ENCODE peak calls at places on chromosomes 2 and 18, in nine cellular contexts. One of them, this sample, is unnamed.

GRCh38 chr2:44747794-44748193 is 193.7 kb upstream of the SIX3 start:
- DNase-seq in sigmoid colon: no peak
- DNase-seq in tibial nerve: no peak
- DNase-seq in K562: no peak
- DNase-seq in ovary: no peak
- DNase-seq in A549: no peak
- DNase-seq in HepG2: no peak
- DNase-seq in esophagus muscularis mucosa: no peak
- DNase-seq in transverse colon: no peak
- DNase-seq in this sample: no peak

GRCh38 chr2:45626387-45627010 is 15.4 kb upstream of the SRBD1 start:
- DNase-seq in ovary: no peak
- DNase-seq in transverse colon: no peak
- DNase-seq in A549: no peak
- DNase-seq in esophagus muscularis mucosa: no peak
- DNase-seq in sigmoid colon: no peak
- DNase-seq in K562: no peak
- DNase-seq in HepG2: no peak
- DNase-seq in tibial nerve: no peak
- DNase-seq in this sample: peak; percentile 50

GRCh38 chr2:179422037-179422643 is 157.5 kb upstream of the SESTD1 start:
- DNase-seq in A549: peak; percentile 6
- DNase-seq in K562: peak; percentile 15
- DNase-seq in tibial nerve: peak; percentile 87
- DNase-seq in ovary: peak; percentile 62
- DNase-seq in sigmoid colon: peak; percentile 82
- DNase-seq in esophagus muscularis mucosa: peak; percentile 93
- DNase-seq in HepG2: peak; percentile 75
- DNase-seq in transverse colon: peak; percentile 75
- DNase-seq in this sample: peak; percentile 80

GRCh38 chr2:176682278-176682677 is 413.0 kb downstream of the MTX2 start:
- DNase-seq in sigmoid colon: no peak
- DNase-seq in transverse colon: no peak
- DNase-seq in esophagus muscularis mucosa: no peak
- DNase-seq in tibial nerve: no peak
- DNase-seq in HepG2: no peak
- DNase-seq in ovary: no peak
- DNase-seq in A549: no peak
- DNase-seq in K562: no peak
- DNase-seq in this sample: no peak

GRCh38 chr2:31710121-31710520 is 129.4 kb upstream of the SRD5A2 start:
- DNase-seq in sigmoid colon: no peak
- DNase-seq in tibial nerve: no peak
- DNase-seq in esophagus muscularis mucosa: no peak
- DNase-seq in K562: no peak
- DNase-seq in HepG2: no peak
- DNase-seq in ovary: no peak
- DNase-seq in A549: no peak
- DNase-seq in transverse colon: no peak
- DNase-seq in this sample: no peak

GRCh38 chr2:231911381-231911780 is 14.8 kb downstream of the NPPC start:
- DNase-seq in sigmoid colon: peak; percentile 22
- DNase-seq in A549: no peak
- DNase-seq in ovary: no peak
- DNase-seq in HepG2: no peak
- DNase-seq in transverse colon: no peak
- DNase-seq in K562: no peak
- DNase-seq in tibial nerve: no peak
- DNase-seq in esophagus muscularis mucosa: no peak
- DNase-seq in this sample: no peak

GRCh38 chr18:44884446-44884845 is 203.8 kb downstream of the SETBP1 start:
- DNase-seq in transverse colon: no peak
- DNase-seq in A549: no peak
- DNase-seq in ovary: no peak
- DNase-seq in K562: no peak
- DNase-seq in HepG2: no peak
- DNase-seq in sigmoid colon: no peak
- DNase-seq in esophagus muscularis mucosa: no peak
- DNase-seq in tibial nerve: no peak
- DNase-seq in this sample: no peak

GRCh38 chr2:222241054-222241453 is 57.7 kb downstream of the PAX3 start:
- DNase-seq in tibial nerve: no peak
- DNase-seq in K562: no peak
- DNase-seq in A549: no peak
- DNase-seq in esophagus muscularis mucosa: no peak
- DNase-seq in transverse colon: no peak
- DNase-seq in HepG2: no peak
- DNase-seq in ovary: no peak
- DNase-seq in sigmoid colon: no peak
- DNase-seq in this sample: no peak

GRCh38 chr2:88829607-88830463 is 138.4 kb downstream of the RPIA start:
- DNase-seq in K562: no peak
- DNase-seq in A549: no peak
- DNase-seq in HepG2: no peak
- DNase-seq in esophagus muscularis mucosa: peak; percentile 79
- DNase-seq in tibial nerve: no peak
- DNase-seq in ovary: no peak
- DNase-seq in sigmoid colon: no peak
- DNase-seq in transverse colon: no peak
- DNase-seq in this sample: no peak

GRCh38 chr2:88099798-88100488 is 27.9 kb downstream of the FABP1 start:
- DNase-seq in HepG2: no peak
- DNase-seq in tibial nerve: no peak
- DNase-seq in esophagus muscularis mucosa: no peak
- DNase-seq in transverse colon: no peak
- DNase-seq in A549: peak; percentile 12
- DNase-seq in ovary: no peak
- DNase-seq in K562: peak; percentile 94
- DNase-seq in sigmoid colon: no peak
- DNase-seq in this sample: no peak

GRCh38 chr2:96760986-96761832 is 507 bp downstream of the CNNM4 start:
- DNase-seq in K562: no peak
- DNase-seq in HepG2: peak; percentile 33
- DNase-seq in esophagus muscularis mucosa: no peak
- DNase-seq in ovary: no peak
- DNase-seq in tibial nerve: no peak
- DNase-seq in sigmoid colon: peak; percentile 80
- DNase-seq in transverse colon: peak; percentile 54
- DNase-seq in A549: no peak
- DNase-seq in this sample: peak; percentile 43

GRCh38 chr2:168375195-168375798 is 80.8 kb upstream of the CERS6 start:
- DNase-seq in sigmoid colon: no peak
- DNase-seq in K562: no peak
- DNase-seq in esophagus muscularis mucosa: no peak
- DNase-seq in HepG2: no peak
- DNase-seq in A549: no peak
- DNase-seq in transverse colon: no peak
- DNase-seq in ovary: no peak
- DNase-seq in tibial nerve: no peak
- DNase-seq in this sample: no peak

GRCh38 chr2:172012688-172013358 is 13.1 kb downstream of the METAP1D start:
- DNase-seq in esophagus muscularis mucosa: peak; percentile 90
- DNase-seq in tibial nerve: no peak
- DNase-seq in ovary: peak; percentile 39
- DNase-seq in A549: no peak
- DNase-seq in HepG2: peak; percentile 33
- DNase-seq in sigmoid colon: no peak
- DNase-seq in transverse colon: no peak
- DNase-seq in K562: no peak
- DNase-seq in this sample: no peak

GRCh38 chr2:160028431-160029269 is 33.8 kb downstream of the PLA2R1 start:
- DNase-seq in ovary: no peak
- DNase-seq in K562: no peak
- DNase-seq in sigmoid colon: no peak
- DNase-seq in A549: no peak
- DNase-seq in HepG2: no peak
- DNase-seq in esophagus muscularis mucosa: no peak
- DNase-seq in transverse colon: no peak
- DNase-seq in tibial nerve: no peak
- DNase-seq in this sample: no peak

GRCh38 chr18:49814147-49814499 is 790 bp upstream of the ACAA2 start:
- DNase-seq in K562: peak; percentile 22
- DNase-seq in esophagus muscularis mucosa: peak; percentile 94
- DNase-seq in HepG2: peak; percentile 23
- DNase-seq in A549: peak; percentile 1
- DNase-seq in sigmoid colon: peak; percentile 88
- DNase-seq in ovary: no peak
- DNase-seq in tibial nerve: peak; percentile 53
- DNase-seq in transverse colon: peak; percentile 63
- DNase-seq in this sample: no peak

GRCh38 chr2:30225131-30225762 is 6.1 kb upstream of the LBH start:
- DNase-seq in K562: no peak
- DNase-seq in transverse colon: peak; percentile 52
- DNase-seq in sigmoid colon: peak; percentile 84
- DNase-seq in ovary: peak; percentile 67
- DNase-seq in esophagus muscularis mucosa: no peak
- DNase-seq in HepG2: no peak
- DNase-seq in A549: no peak
- DNase-seq in tibial nerve: peak; percentile 28
- DNase-seq in this sample: no peak

GRCh38 chr2:48249631-48250473 is 280.1 kb upstream of the STON1 start:
- DNase-seq in ovary: no peak
- DNase-seq in K562: no peak
- DNase-seq in A549: no peak
- DNase-seq in sigmoid colon: no peak
- DNase-seq in transverse colon: no peak
- DNase-seq in tibial nerve: no peak
- DNase-seq in HepG2: peak; percentile 89
- DNase-seq in esophagus muscularis mucosa: peak; percentile 87
- DNase-seq in this sample: no peak

GRCh38 chr2:3179208-3179607 is 198.4 kb downstream of the EIPR1 start:
- DNase-seq in esophagus muscularis mucosa: no peak
- DNase-seq in transverse colon: no peak
- DNase-seq in tibial nerve: no peak
- DNase-seq in sigmoid colon: no peak
- DNase-seq in ovary: no peak
- DNase-seq in K562: no peak
- DNase-seq in HepG2: no peak
- DNase-seq in A549: no peak
- DNase-seq in this sample: no peak
- TF ChIP-seq CTCF in esophagus muscularis mucosa: no peak
- TF ChIP-seq CTCF in transverse colon: no peak
- TF ChIP-seq CTCF in tibial nerve: no peak
- TF ChIP-seq CTCF in sigmoid colon: no peak
- TF ChIP-seq CTCF in ovary: no peak
- TF ChIP-seq CTCF in K562: peak; percentile 46
- TF ChIP-seq CTCF in HepG2: peak; percentile 43
- TF ChIP-seq CTCF in A549: peak; percentile 9
- TF ChIP-seq CTCF in this sample: no peak

DNA sequence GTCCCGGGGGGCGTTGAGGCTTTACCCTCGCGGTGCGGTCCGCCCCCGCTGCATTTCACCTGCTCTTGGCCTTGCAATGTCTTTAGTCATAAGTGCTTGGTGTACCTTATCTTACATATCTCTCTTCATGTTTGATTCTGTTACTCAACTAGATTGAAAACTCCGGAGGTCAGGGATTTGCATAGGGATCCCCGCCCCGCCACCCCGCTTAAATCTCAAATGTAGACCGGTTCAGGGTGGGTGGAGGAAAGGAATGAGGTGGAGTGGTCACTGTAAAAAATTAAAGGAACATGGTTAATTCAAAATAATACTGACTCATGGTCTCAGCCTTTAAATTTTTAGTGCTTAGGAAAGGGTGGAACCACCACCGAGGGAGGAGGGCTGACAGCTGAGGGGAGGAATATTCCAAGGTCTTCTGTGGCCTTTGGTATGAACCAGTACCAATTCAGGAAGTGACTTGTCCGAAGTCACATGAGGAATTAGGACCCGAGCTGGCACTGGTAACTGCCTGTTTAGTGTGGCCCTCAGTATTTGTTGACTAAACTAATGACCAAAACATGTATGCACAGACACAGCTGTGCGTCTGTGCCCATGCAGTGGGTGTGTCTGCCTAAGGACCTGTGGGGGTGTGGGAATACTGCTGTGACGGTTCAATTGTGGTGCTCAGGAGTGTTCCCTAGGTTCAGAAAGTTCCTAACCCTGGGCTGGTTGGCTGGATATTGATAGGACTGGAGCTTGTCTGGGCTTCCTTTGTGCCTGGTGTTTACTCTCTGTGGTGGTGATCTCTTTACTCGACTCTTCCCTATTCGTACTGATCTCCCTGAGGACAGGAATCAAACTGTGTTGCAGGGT is 1.0 kb downstream of the PLEKHB2 start:
- DNase-seq in esophagus muscularis mucosa: no peak
- DNase-seq in tibial nerve: peak; percentile 41
- DNase-seq in sigmoid colon: no peak
- DNase-seq in K562: peak; percentile 44
- DNase-seq in HepG2: peak; percentile 84
- DNase-seq in A549: peak; percentile 13
- DNase-seq in ovary: no peak
- DNase-seq in transverse colon: peak; percentile 63
- DNase-seq in this sample: peak; percentile 42
- TF ChIP-seq POLR2A in esophagus muscularis mucosa: no peak
- TF ChIP-seq POLR2A in tibial nerve: no peak
- TF ChIP-seq POLR2A in sigmoid colon: no peak
- TF ChIP-seq POLR2A in K562: no peak
- TF ChIP-seq POLR2A in HepG2: no peak
- TF ChIP-seq POLR2A in A549: no peak
- TF ChIP-seq POLR2A in ovary: no peak
- TF ChIP-seq POLR2A in transverse colon: peak; percentile 65
- TF ChIP-seq POLR2A in this sample: no peak

GRCh38 chr18:79573921-79574491 is 105.6 kb upstream of the CTDP1 start:
- DNase-seq in sigmoid colon: peak; percentile 41
- DNase-seq in tibial nerve: no peak
- DNase-seq in A549: no peak
- DNase-seq in HepG2: no peak
- DNase-seq in K562: no peak
- DNase-seq in esophagus muscularis mucosa: no peak
- DNase-seq in transverse colon: peak; percentile 6
- DNase-seq in ovary: peak; percentile 16
- DNase-seq in this sample: no peak
- TF ChIP-seq EP300 in sigmoid colon: no peak
- TF ChIP-seq EP300 in tibial nerve: no peak
- TF ChIP-seq EP300 in A549: no peak
- TF ChIP-seq EP300 in HepG2: no peak
- TF ChIP-seq EP300 in K562: no peak
- TF ChIP-seq EP300 in esophagus muscularis mucosa: no peak
- TF ChIP-seq EP300 in transverse colon: no peak
- TF ChIP-seq EP300 in ovary: no peak
- TF ChIP-seq EP300 in this sample: no peak

DNA sequence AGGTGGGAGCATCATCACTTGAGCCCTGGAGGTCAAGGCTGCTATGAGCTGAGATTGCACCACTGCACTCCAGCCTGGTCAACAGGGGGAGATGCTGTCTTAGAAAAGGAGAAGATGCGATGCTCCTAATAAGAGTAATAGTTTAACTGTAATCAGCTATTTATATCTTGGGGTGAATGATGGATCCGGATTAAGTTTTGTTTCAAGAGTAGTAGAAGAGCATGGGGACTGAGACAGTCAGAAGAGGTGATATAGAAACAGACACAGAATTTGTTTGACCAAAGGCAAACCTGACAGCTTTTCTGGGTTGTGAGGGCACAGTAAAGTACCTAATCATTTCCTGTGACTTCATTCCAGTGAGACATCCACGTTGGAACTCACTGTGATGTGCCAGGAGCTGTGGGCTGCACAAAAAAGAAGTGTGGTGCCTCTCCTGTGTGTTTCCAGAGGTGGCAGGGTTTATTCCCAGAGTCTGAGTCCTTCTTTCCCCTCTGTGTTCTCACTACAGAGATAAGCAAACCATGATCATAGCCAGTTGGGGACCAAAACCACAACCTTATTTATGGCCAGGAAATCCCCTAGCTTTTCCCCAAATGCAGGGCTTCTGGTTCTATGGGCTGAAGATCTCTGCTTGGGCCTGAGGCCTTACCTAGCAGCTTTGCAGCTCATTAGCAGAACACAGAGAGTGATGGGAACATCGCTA is 113.7 kb downstream of the XRCC5 start:
- DNase-seq in sigmoid colon: no peak
- DNase-seq in K562: no peak
- DNase-seq in HepG2: no peak
- DNase-seq in tibial nerve: no peak
- DNase-seq in ovary: no peak
- DNase-seq in transverse colon: no peak
- DNase-seq in A549: no peak
- DNase-seq in esophagus muscularis mucosa: no peak
- DNase-seq in this sample: no peak
- TF ChIP-seq CTCF in sigmoid colon: no peak
- TF ChIP-seq CTCF in K562: peak; percentile 53
- TF ChIP-seq CTCF in HepG2: peak; percentile 48
- TF ChIP-seq CTCF in tibial nerve: no peak
- TF ChIP-seq CTCF in ovary: no peak
- TF ChIP-seq CTCF in transverse colon: no peak
- TF ChIP-seq CTCF in A549: peak; percentile 30
- TF ChIP-seq CTCF in esophagus muscularis mucosa: no peak
- TF ChIP-seq CTCF in this sample: no peak

This sample was measured in stomach.